ENCODE peak calls at places on chromosomes 4 and X, in six cellular contexts. C, G, U, K, R and O are unnamed samples. For H3K4me1, the result is how much of the 10 kb centered on the place peaks cover.

GRCh38 chr4:44629280-44629866 is 22.1 kb downstream of the YIPF7 start:
- DNase-seq in C (peak), G (peak), U (no peak), K (no peak), R (no peak), O (no peak)

GRCh38 chrX:1649623-1650022 is 34.8 kb downstream of the ASMT start:
- DNase-seq in C (no peak), G (peak), U (no peak), K (no peak), R (no peak), O (no peak)

GRCh38 chrX:14616876-14617275 is 87.5 kb downstream of the GLRA2 start:
- DNase-seq in C (no peak), G (peak), U (no peak), K (no peak), R (no peak), O (no peak)

GRCh38 chrX:2474963-2475726 is 25.6 kb downstream of the DHRSX start:
- DNase-seq in C (no peak), G (no peak), U (no peak), K (no peak), R (no peak), O (no peak)

GRCh38 chrX:126165721-126166401 is at the start of gene DCAF12L2:
- DNase-seq in C (peak), G (peak), U (no peak), K (no peak), R (peak), O (no peak)

GRCh38 chr4:114017120-114017917 is 37.9 kb upstream of the ARSJ start:
- DNase-seq in C (no peak), G (no peak), U (no peak), K (no peak), R (no peak), O (no peak)

GRCh38 chr4:4182835-4183568 is 43.7 kb downstream of the OTOP1 start:
- DNase-seq in C (peak), G (peak), U (no peak), K (peak), R (no peak), O (no peak)

GRCh38 chrX:131918839-131919238 is 104.3 kb upstream of the STK26 start:
- DNase-seq in C (no peak), G (no peak), U (no peak), K (no peak), R (no peak), O (no peak)

GRCh38 chr4:152382057-152382785 is 153.7 kb downstream of the FBXW7 start:
- DNase-seq in C (no peak), G (no peak), U (no peak), K (no peak), R (no peak), O (no peak)

GRCh38 chr4:147052361-147052760 is 106.7 kb upstream of the TTC29 start:
- DNase-seq in C (no peak), G (no peak), U (no peak), K (no peak), R (no peak), O (no peak)

GRCh38 chr4:128286474-128287158 is 997 bp downstream of the PGRMC2 start:
- DNase-seq in C (peak), G (peak), U (no peak), K (no peak), R (no peak), O (no peak)

GRCh38 chr4:73674451-73674919 is 54.2 kb upstream of the RASSF6 start:
- DNase-seq in C (no peak), G (no peak), U (no peak), K (no peak), R (peak), O (no peak)

GRCh38 chrX:138856881-138857280 is 145.4 kb upstream of the FGF13 start:
- DNase-seq in C (no peak), G (no peak), U (no peak), K (no peak), R (no peak), O (no peak)

GRCh38 chr4:54930226-54930625 is 195.2 kb downstream of the KDR start:
- DNase-seq in C (no peak), G (no peak), U (no peak), K (no peak), R (no peak), O (no peak)

GRCh38 chr4:162645381-162645780 is 481.6 kb upstream of the FSTL5 start:
- DNase-seq in C (no peak), G (no peak), U (no peak), K (no peak), R (no peak), O (no peak)

GRCh38 chr4:54929459-54929858 is 195.9 kb downstream of the KDR start:
- DNase-seq in C (no peak), G (no peak), U (no peak), K (no peak), R (no peak), O (no peak)

GRCh38 chrX:18010251-18010650 is 149.2 kb upstream of the RAI2 start:
- DNase-seq in C (no peak), G (no peak), U (no peak), K (no peak), R (no peak), O (no peak)

GRCh38 chr4:57425610-57426009 is 315.4 kb upstream of the IGFBP7 start:
- DNase-seq in C (no peak), G (no peak), U (no peak), K (no peak), R (no peak), O (no peak)

GRCh38 chr4:93317571-93317970 is 511.0 kb upstream of the ATOH1 start:
- DNase-seq in C (no peak), G (peak), U (no peak), K (no peak), R (no peak), O (no peak)

GRCh38 chr4:156109943-156110925 is 156.6 kb upstream of the CTSO start:
- DNase-seq in C (peak), G (peak), U (no peak), K (no peak), R (no peak), O (no peak)

GRCh38 chr4:81607947-81608346 is 136.2 kb upstream of the RASGEF1B start:
- DNase-seq in C (no peak), G (no peak), U (no peak), K (no peak), R (no peak), O (no peak)

GRCh38 chrX:47283015-47283771 is 50.4 kb downstream of the USP11 start:
- DNase-seq in C (no peak), G (peak), U (no peak), K (no peak), R (no peak), O (no peak)

GRCh38 chrX:63250253-63250868 is 100.8 kb downstream of the SPIN4 start:
- DNase-seq in C (peak), G (peak), U (no peak), K (no peak), R (no peak), O (no peak)

GRCh38 chrX:102727761-102728160 is 7.2 kb downstream of the GPRASP3 start:
- DNase-seq in C (no peak), G (no peak), U (no peak), K (no peak), R (no peak), O (no peak)

GRCh38 chr4:80243274-80244018 is 23.0 kb upstream of the FGF5 start:
- DNase-seq in C (no peak), G (no peak), U (no peak), K (no peak), R (no peak), O (no peak)

GRCh38 chrX:38805294-38806053 is 4.2 kb downstream of the MID1IP1 start:
- DNase-seq in C (peak), G (peak), U (peak), K (peak), R (peak), O (peak)

GRCh38 chrX:335758-336155 is 17.2 kb upstream of the GTPBP6 start:
- DNase-seq in C (no peak), G (no peak), U (no peak), K (no peak), R (no peak), O (no peak)

GRCh38 chr4:187993827-187994226 is 1.7 kb upstream of the ZFP42 start:
- DNase-seq in C (no peak), G (peak), U (no peak), K (no peak), R (no peak), O (no peak)

GRCh38 chr4:187996502-187997177 is 1.1 kb downstream of the ZFP42 start:
- DNase-seq in C (no peak), G (no peak), U (no peak), K (no peak), R (no peak), O (no peak)

GRCh38 chr4:187995322-187996207 is at the start of gene ZFP42:
- DNase-seq in C (no peak), G (no peak), U (no peak), K (no peak), R (no peak), O (no peak)

GRCh38 chr4:187992971-187993370 is 2.6 kb upstream of the ZFP42 start:
- DNase-seq in C (no peak), G (no peak), U (no peak), K (no peak), R (no peak), O (no peak)
- H3K27ac ChIP-seq in C (peak), G (no peak), U (no peak), K (no peak), R (no peak), O (no peak)

DNA sequence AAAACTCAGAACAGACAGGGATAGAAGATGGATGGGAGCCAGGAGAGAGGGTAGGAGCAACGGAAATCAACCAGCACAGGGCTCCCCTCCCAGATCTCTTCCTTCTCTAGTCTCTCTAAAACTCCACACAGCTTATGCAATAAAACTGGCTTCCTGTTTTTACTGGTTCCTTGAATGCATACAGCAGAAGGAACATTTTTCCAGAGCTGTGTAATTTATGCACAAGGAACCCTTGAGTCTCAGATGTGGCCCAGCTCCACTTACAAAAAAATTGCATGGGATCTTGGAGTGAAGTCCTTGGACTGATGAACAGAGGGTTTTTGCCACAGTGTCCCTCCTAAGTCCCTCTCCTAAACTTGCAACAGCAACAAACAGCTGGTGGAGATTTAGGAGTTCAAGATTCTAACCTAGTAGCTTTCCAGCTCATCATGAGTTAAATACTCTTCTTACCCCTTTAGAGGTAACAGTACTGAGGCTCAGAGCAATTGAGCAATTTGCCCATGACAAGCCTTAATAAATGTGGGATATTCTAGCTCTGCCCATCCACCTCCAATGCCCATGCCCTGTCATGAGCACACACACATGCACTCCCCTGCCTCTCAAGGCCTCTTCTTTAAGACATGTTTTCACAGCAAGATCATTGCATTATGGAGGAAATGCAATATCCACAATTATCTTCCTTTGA is 18.4 kb upstream of the CC2D2A start:
- DNase-seq in C (no peak), G (peak), U (no peak), K (no peak), R (no peak), O (no peak)
- H3K4me1 ChIP-seq in C (under half), G (under half), U (under half), K (under half), R (under half), O (under half)

GRCh38 chr4:20839957-20840356 is 139.7 kb downstream of the PACRGL start:
- DNase-seq in C (no peak), G (peak), U (no peak), K (no peak), R (no peak), O (no peak)
- H3K27ac ChIP-seq in C (no peak), G (no peak), U (no peak), K (no peak), R (no peak), O (no peak)

GRCh38 chr4:176838611-176839411 is 46.1 kb upstream of the VEGFC start:
- DNase-seq in C (peak), G (no peak), U (no peak), K (no peak), R (peak), O (no peak)
- H3K4me1 ChIP-seq in C (under half), G (under half), U (under half), K (under half), R (under half), O (under half)

GRCh38 chr4:82789377-82789776 is 9.2 kb downstream of the SCD5 start:
- DNase-seq in C (no peak), G (no peak), U (no peak), K (no peak), R (no peak), O (no peak)

GRCh38 chr4:82790060-82790660 is 8.4 kb downstream of the SCD5 start:
- DNase-seq in C (no peak), G (no peak), U (no peak), K (no peak), R (no peak), O (no peak)

GRCh38 chr4:82797048-82797590 is 1.5 kb downstream of the SCD5 start:
- DNase-seq in C (no peak), G (no peak), U (no peak), K (peak), R (no peak), O (no peak)

GRCh38 chr4:82791179-82791578 is 7.4 kb downstream of the SCD5 start:
- DNase-seq in C (no peak), G (no peak), U (no peak), K (no peak), R (no peak), O (no peak)

GRCh38 chr4:82792912-82793649 is 5.5 kb downstream of the SCD5 start:
- DNase-seq in C (no peak), G (no peak), U (no peak), K (no peak), R (no peak), O (no peak)
- H3K27ac ChIP-seq in C (no peak), G (no peak), U (peak), K (no peak), R (no peak), O (no peak)

DNA sequence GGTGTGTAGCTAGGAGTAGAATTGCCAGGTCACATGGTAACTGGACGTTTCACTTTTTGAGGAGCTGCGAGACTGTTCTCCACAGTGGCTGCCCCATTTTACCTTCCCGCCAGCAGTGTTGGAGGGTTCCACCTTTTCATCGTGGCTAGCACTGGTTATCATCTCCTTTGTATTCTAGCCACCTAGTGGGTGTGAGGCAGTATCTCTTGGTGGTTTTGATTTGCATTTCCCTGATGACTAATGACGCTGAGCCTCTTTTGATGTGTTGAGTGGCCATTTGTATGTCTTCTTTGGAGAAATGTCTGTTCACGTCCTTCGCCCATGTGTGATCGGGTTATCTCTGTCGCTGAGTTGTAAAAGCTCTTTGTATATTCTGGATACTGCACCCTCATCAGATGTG is 10.6 kb downstream of the ABCD1 start:
- DNase-seq in C (no peak), G (no peak), U (no peak), K (no peak), R (no peak), O (peak)
- H3K4me1 ChIP-seq in C (under half), G (under half), U (under half), K (under half), R (under half), O (under half)

DNA sequence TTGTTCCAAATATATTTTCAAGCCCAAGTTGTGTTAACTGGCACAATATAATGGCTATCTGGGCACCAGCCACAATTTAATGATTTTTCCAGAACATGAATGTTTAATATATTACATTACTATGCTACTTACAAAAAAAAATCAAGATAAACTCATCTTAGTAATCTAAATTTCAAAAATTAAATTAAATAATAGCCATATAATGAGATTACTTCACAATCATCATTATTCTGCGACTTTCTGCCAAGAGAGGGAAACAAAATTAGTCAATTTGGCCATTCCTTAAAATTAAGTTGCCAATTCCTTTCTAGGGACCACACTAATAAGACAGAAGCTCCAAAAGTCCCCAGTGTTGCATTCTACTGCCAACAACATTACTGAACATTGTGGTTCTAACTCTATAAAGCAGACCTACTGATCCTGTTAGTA is 7.5 kb downstream of the NEK1 start:
- DNase-seq in C (no peak), G (no peak), U (no peak), K (no peak), R (no peak), O (no peak)
- H3K27ac ChIP-seq in C (peak), G (no peak), U (no peak), K (no peak), R (peak), O (peak)

DNA sequence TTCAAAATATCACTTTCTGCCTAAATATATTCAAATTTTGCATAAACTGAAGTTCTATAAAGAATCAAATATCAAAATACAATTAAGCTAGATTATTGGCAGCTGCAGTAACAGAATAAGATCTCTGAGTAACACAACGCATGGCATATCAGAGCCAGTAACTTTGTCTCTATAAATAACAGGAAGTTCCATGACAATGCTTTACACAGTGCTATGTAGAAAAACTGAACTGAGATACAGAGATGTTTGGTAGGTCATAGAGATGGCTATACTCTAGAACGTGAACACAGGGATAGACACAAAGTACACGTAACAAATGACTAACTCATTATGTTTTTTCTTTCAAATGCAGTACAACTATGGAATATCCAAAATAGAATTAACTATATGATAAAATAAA is 18.2 kb downstream of the UBE2D3 start:
- DNase-seq in C (no peak), G (no peak), U (no peak), K (no peak), R (no peak), O (no peak)
- H3K4me1 ChIP-seq in C (under half), G (under half), U (under half), K (under half), R (half or more), O (under half)

DNA sequence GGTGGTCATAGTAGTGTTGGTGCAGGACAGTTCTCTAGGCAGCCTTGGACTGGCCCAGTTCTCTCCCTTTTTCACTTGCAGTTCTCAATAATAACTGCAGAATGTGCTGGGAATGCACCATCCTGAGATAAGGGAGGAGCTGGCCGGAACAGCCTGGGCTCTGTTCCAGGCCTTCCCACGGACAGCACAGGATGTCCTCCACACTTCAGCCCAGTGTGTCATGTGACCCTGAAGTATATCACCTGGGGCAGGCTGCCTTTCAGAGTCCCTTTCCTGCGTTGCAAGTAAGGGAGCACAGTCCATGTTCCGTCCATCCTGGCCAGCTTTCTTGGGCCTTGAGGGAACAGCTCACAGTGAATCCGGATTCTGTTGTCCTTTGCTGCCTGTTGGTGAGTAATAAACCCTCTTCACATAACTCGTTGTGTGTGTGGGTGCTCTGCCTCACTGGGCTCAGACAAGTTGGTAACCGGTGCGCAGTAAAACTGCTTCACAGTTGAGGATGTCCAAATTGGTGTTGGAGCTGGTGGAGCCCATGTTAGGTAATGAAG is 32.3 kb upstream of the BBS12 start:
- DNase-seq in C (no peak), G (no peak), U (no peak), K (peak), R (peak), O (no peak)
- H3K27ac ChIP-seq in C (no peak), G (no peak), U (no peak), K (no peak), R (peak), O (no peak)

DNA sequence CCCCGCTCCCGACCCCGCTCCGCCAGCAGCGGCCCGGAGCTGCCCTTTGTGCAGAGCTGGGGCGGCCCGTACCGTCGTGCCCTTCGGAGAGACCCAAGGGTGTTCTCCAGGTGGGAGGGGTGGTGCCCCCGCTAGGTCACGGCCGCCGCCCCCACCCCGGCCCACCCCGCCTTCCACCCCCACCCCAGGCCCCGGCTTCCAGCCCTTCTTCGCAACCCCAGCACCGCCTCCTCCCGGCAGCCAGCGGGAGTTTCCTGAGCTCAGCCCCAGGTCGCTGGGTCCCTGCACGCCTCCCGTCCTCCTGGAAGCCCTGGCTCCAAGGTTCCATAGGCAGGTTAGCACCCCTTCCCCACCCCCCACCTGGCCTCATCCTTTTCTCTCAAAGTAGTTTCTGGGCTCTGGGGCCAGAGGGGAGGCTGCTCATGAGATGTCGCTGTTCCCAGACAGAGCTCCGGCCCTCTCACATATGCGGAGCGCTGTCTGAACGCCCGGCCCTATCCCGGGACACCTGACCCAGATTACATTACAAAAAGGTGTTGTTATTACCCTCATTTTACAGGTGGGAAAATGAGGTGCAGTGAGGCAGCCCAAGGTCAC is 25.2 kb upstream of the FGFR3 start:
- DNase-seq in C (peak), G (peak), U (no peak), K (peak), R (no peak), O (no peak)
- H3K4me1 ChIP-seq in C (under half), G (under half), U (under half), K (under half), R (under half), O (under half)